ENCODE peak calls at places on chromosomes 7 and 10, in seven cellular contexts. One of them, this sample, is unnamed.

GRCh38 chr7:16504019-16504418 is 22.6 kb upstream of the LRRC72 start:
- DNase-seq in GM23248: peak; percentile 4
- DNase-seq in aorta: no peak
- DNase-seq in CD4-positive, CD25-positive, alpha-beta regulatory T cell: no peak
- DNase-seq in IMR-90: peak; percentile 81
- DNase-seq in CD8-positive, alpha-beta T cell: no peak
- DNase-seq in endothelial cell of umbilical vein: no peak
- DNase-seq in this sample: no peak

GRCh38 chr10:86937502-86938154 is 19.8 kb downstream of the MMRN2 start:
- DNase-seq in GM23248: no peak
- DNase-seq in endothelial cell of umbilical vein: no peak
- DNase-seq in aorta: no peak
- DNase-seq in CD8-positive, alpha-beta T cell: no peak
- DNase-seq in IMR-90: no peak
- DNase-seq in CD4-positive, CD25-positive, alpha-beta regulatory T cell: no peak
- DNase-seq in this sample: no peak

GRCh38 chr7:35758421-35758820 is 42.4 kb upstream of the SEPTIN7 start:
- DNase-seq in IMR-90: no peak
- DNase-seq in GM23248: no peak
- DNase-seq in endothelial cell of umbilical vein: no peak
- DNase-seq in aorta: no peak
- DNase-seq in CD4-positive, CD25-positive, alpha-beta regulatory T cell: peak; percentile 8
- DNase-seq in CD8-positive, alpha-beta T cell: no peak
- DNase-seq in this sample: no peak

GRCh38 chr10:97676770-97677581 is 10.1 kb downstream of the AVPI1 start:
- DNase-seq in aorta: no peak
- DNase-seq in CD4-positive, CD25-positive, alpha-beta regulatory T cell: peak; percentile 68
- DNase-seq in GM23248: peak; percentile 69
- DNase-seq in endothelial cell of umbilical vein: peak; percentile 61
- DNase-seq in CD8-positive, alpha-beta T cell: peak; percentile 55
- DNase-seq in IMR-90: peak; percentile 63
- DNase-seq in this sample: peak; percentile 52

GRCh38 chr10:88879754-88880286 is at the start of gene STAMBPL1:
- DNase-seq in endothelial cell of umbilical vein: no peak
- DNase-seq in CD4-positive, CD25-positive, alpha-beta regulatory T cell: peak; percentile 90
- DNase-seq in GM23248: no peak
- DNase-seq in aorta: peak; percentile 76
- DNase-seq in IMR-90: no peak
- DNase-seq in CD8-positive, alpha-beta T cell: peak; percentile 73
- DNase-seq in this sample: no peak

GRCh38 chr10:70960783-70961570 is 72.6 kb upstream of the PCBD1 start:
- DNase-seq in GM23248: no peak
- DNase-seq in aorta: no peak
- DNase-seq in CD4-positive, CD25-positive, alpha-beta regulatory T cell: no peak
- DNase-seq in IMR-90: no peak
- DNase-seq in CD8-positive, alpha-beta T cell: no peak
- DNase-seq in endothelial cell of umbilical vein: no peak
- DNase-seq in this sample: no peak

GRCh38 chr7:40469481-40469880 is 334.7 kb downstream of the SUGCT start:
- DNase-seq in GM23248: peak; percentile 91
- DNase-seq in endothelial cell of umbilical vein: no peak
- DNase-seq in CD4-positive, CD25-positive, alpha-beta regulatory T cell: no peak
- DNase-seq in IMR-90: peak; percentile 93
- DNase-seq in aorta: peak; percentile 53
- DNase-seq in CD8-positive, alpha-beta T cell: no peak
- DNase-seq in this sample: peak; percentile 31

GRCh38 chr10:21518629-21519321 is 6.7 kb downstream of the SKIDA1 start:
- DNase-seq in endothelial cell of umbilical vein: peak; percentile 61
- DNase-seq in aorta: no peak
- DNase-seq in GM23248: peak; percentile 62
- DNase-seq in CD4-positive, CD25-positive, alpha-beta regulatory T cell: no peak
- DNase-seq in IMR-90: peak; percentile 56
- DNase-seq in CD8-positive, alpha-beta T cell: no peak
- DNase-seq in this sample: peak; percentile 37

GRCh38 chr10:11515596-11516418 is 95.6 kb downstream of the USP6NL start:
- DNase-seq in CD8-positive, alpha-beta T cell: peak; percentile 46
- DNase-seq in GM23248: peak; percentile 80
- DNase-seq in endothelial cell of umbilical vein: peak; percentile 70
- DNase-seq in CD4-positive, CD25-positive, alpha-beta regulatory T cell: peak; percentile 72
- DNase-seq in IMR-90: peak; percentile 70
- DNase-seq in aorta: no peak
- DNase-seq in this sample: peak; percentile 56

GRCh38 chr10:23918090-23918704 is 290.7 kb upstream of the KIAA1217 start:
- DNase-seq in IMR-90: no peak
- DNase-seq in CD4-positive, CD25-positive, alpha-beta regulatory T cell: no peak
- DNase-seq in CD8-positive, alpha-beta T cell: no peak
- DNase-seq in endothelial cell of umbilical vein: no peak
- DNase-seq in GM23248: no peak
- DNase-seq in aorta: no peak
- DNase-seq in this sample: no peak

GRCh38 chr7:55087521-55087961 is 68.7 kb downstream of the EGFR start:
- DNase-seq in GM23248: no peak
- DNase-seq in endothelial cell of umbilical vein: no peak
- DNase-seq in IMR-90: no peak
- DNase-seq in aorta: no peak
- DNase-seq in CD4-positive, CD25-positive, alpha-beta regulatory T cell: no peak
- DNase-seq in CD8-positive, alpha-beta T cell: no peak
- DNase-seq in this sample: no peak

GRCh38 chr7:151518105-151518780 is 1.5 kb downstream of the RHEB start:
- DNase-seq in IMR-90: peak; percentile 48
- DNase-seq in GM23248: peak; percentile 73
- DNase-seq in aorta: peak; percentile 60
- DNase-seq in CD8-positive, alpha-beta T cell: peak; percentile 60
- DNase-seq in CD4-positive, CD25-positive, alpha-beta regulatory T cell: peak; percentile 77
- DNase-seq in endothelial cell of umbilical vein: peak; percentile 54
- DNase-seq in this sample: peak; percentile 72

GRCh38 chr10:123109466-123109865 is 26.3 kb upstream of the HMX3 start:
- DNase-seq in GM23248: no peak
- DNase-seq in CD8-positive, alpha-beta T cell: no peak
- DNase-seq in endothelial cell of umbilical vein: no peak
- DNase-seq in IMR-90: no peak
- DNase-seq in aorta: no peak
- DNase-seq in CD4-positive, CD25-positive, alpha-beta regulatory T cell: no peak
- DNase-seq in this sample: peak; percentile 48

GRCh38 chr7:41232086-41232485 is 470.8 kb downstream of the INHBA start:
- DNase-seq in aorta: no peak
- DNase-seq in endothelial cell of umbilical vein: no peak
- DNase-seq in GM23248: peak; percentile 74
- DNase-seq in CD8-positive, alpha-beta T cell: no peak
- DNase-seq in IMR-90: peak; percentile 33
- DNase-seq in CD4-positive, CD25-positive, alpha-beta regulatory T cell: no peak
- DNase-seq in this sample: peak; percentile 63

GRCh38 chr10:130215076-130215917 is 79.1 kb downstream of the GLRX3 start:
- DNase-seq in aorta: no peak
- DNase-seq in GM23248: no peak
- DNase-seq in CD8-positive, alpha-beta T cell: no peak
- DNase-seq in endothelial cell of umbilical vein: no peak
- DNase-seq in IMR-90: no peak
- DNase-seq in CD4-positive, CD25-positive, alpha-beta regulatory T cell: no peak
- DNase-seq in this sample: no peak

GRCh38 chr7:83077328-83077727 is 85.4 kb downstream of the PCLO start:
- DNase-seq in aorta: no peak
- DNase-seq in IMR-90: no peak
- DNase-seq in CD4-positive, CD25-positive, alpha-beta regulatory T cell: no peak
- DNase-seq in GM23248: no peak
- DNase-seq in endothelial cell of umbilical vein: no peak
- DNase-seq in CD8-positive, alpha-beta T cell: no peak
- DNase-seq in this sample: peak; percentile 45

GRCh38 chr7:3075441-3075840 is 31.8 kb upstream of the CARD11 start:
- DNase-seq in CD8-positive, alpha-beta T cell: no peak
- DNase-seq in endothelial cell of umbilical vein: no peak
- DNase-seq in CD4-positive, CD25-positive, alpha-beta regulatory T cell: no peak
- DNase-seq in GM23248: no peak
- DNase-seq in IMR-90: no peak
- DNase-seq in aorta: no peak
- DNase-seq in this sample: no peak

GRCh38 chr10:70358446-70358845 is 24.0 kb downstream of the LRRC20 start:
- DNase-seq in aorta: peak; percentile 23
- DNase-seq in CD8-positive, alpha-beta T cell: no peak
- DNase-seq in GM23248: no peak
- DNase-seq in IMR-90: no peak
- DNase-seq in CD4-positive, CD25-positive, alpha-beta regulatory T cell: no peak
- DNase-seq in endothelial cell of umbilical vein: no peak
- DNase-seq in this sample: no peak

GRCh38 chr7:117863618-117864017 is 9.6 kb downstream of the CTTNBP2 start:
- DNase-seq in IMR-90: peak; percentile 36
- DNase-seq in endothelial cell of umbilical vein: no peak
- DNase-seq in GM23248: no peak
- DNase-seq in CD8-positive, alpha-beta T cell: no peak
- DNase-seq in aorta: no peak
- DNase-seq in CD4-positive, CD25-positive, alpha-beta regulatory T cell: no peak
- DNase-seq in this sample: no peak

GRCh38 chr7:51198654-51199053 is 118.0 kb downstream of the COBL start:
- DNase-seq in GM23248: no peak
- DNase-seq in CD8-positive, alpha-beta T cell: no peak
- DNase-seq in IMR-90: no peak
- DNase-seq in aorta: no peak
- DNase-seq in CD4-positive, CD25-positive, alpha-beta regulatory T cell: no peak
- DNase-seq in endothelial cell of umbilical vein: no peak
- DNase-seq in this sample: no peak

GRCh38 chr10:46270086-46270811 is 16.5 kb upstream of the ANTXRL start:
- DNase-seq in aorta: no peak
- DNase-seq in CD4-positive, CD25-positive, alpha-beta regulatory T cell: peak; percentile 25
- DNase-seq in CD8-positive, alpha-beta T cell: no peak
- DNase-seq in IMR-90: no peak
- DNase-seq in GM23248: no peak
- DNase-seq in endothelial cell of umbilical vein: no peak
- DNase-seq in this sample: peak; percentile 12

GRCh38 chr10:26555719-26556368 is 117.7 kb downstream of the APBB1IP start:
- DNase-seq in endothelial cell of umbilical vein: no peak
- DNase-seq in GM23248: peak; percentile 96
- DNase-seq in IMR-90: no peak
- DNase-seq in CD8-positive, alpha-beta T cell: no peak
- DNase-seq in aorta: peak; percentile 68
- DNase-seq in CD4-positive, CD25-positive, alpha-beta regulatory T cell: no peak
- DNase-seq in this sample: peak; percentile 14

GRCh38 chr10:116521424-116522305 is 24.1 kb upstream of the PNLIP start:
- DNase-seq in aorta: no peak
- DNase-seq in IMR-90: peak; percentile 52
- DNase-seq in endothelial cell of umbilical vein: peak; percentile 32
- DNase-seq in CD8-positive, alpha-beta T cell: no peak
- DNase-seq in GM23248: peak; percentile 58
- DNase-seq in CD4-positive, CD25-positive, alpha-beta regulatory T cell: peak; percentile 43
- DNase-seq in this sample: peak; percentile 30

GRCh38 chr7:112226701-112227276 is 20.3 kb downstream of the ZNF277 start:
- DNase-seq in CD4-positive, CD25-positive, alpha-beta regulatory T cell: no peak
- DNase-seq in CD8-positive, alpha-beta T cell: no peak
- DNase-seq in endothelial cell of umbilical vein: peak; percentile 86
- DNase-seq in IMR-90: no peak
- DNase-seq in aorta: no peak
- DNase-seq in GM23248: no peak
- DNase-seq in this sample: peak; percentile 77
- H3K27ac ChIP-seq in CD4-positive, CD25-positive, alpha-beta regulatory T cell: no peak overlapping the region
- H3K27ac ChIP-seq in CD8-positive, alpha-beta T cell: no peak overlapping the region
- H3K27ac ChIP-seq in endothelial cell of umbilical vein: no peak overlapping the region
- H3K27ac ChIP-seq in IMR-90: no peak overlapping the region
- H3K27ac ChIP-seq in aorta: no peak overlapping the region
- H3K27ac ChIP-seq in GM23248: no peak overlapping the region
- H3K27ac ChIP-seq in this sample: no peak overlapping the region

GRCh38 chr7:158206341-158206740 is 381.3 kb downstream of the PTPRN2 start:
- DNase-seq in CD8-positive, alpha-beta T cell: no peak
- DNase-seq in CD4-positive, CD25-positive, alpha-beta regulatory T cell: no peak
- DNase-seq in aorta: no peak
- DNase-seq in IMR-90: no peak
- DNase-seq in endothelial cell of umbilical vein: no peak
- DNase-seq in GM23248: no peak
- DNase-seq in this sample: no peak

GRCh38 chr7:158204453-158204852 is 383.2 kb downstream of the PTPRN2 start:
- DNase-seq in endothelial cell of umbilical vein: no peak
- DNase-seq in CD8-positive, alpha-beta T cell: no peak
- DNase-seq in CD4-positive, CD25-positive, alpha-beta regulatory T cell: no peak
- DNase-seq in aorta: no peak
- DNase-seq in IMR-90: no peak
- DNase-seq in GM23248: no peak
- DNase-seq in this sample: no peak

GRCh38 chr7:158209435-158209834 is 378.2 kb downstream of the PTPRN2 start:
- DNase-seq in endothelial cell of umbilical vein: no peak
- DNase-seq in GM23248: no peak
- DNase-seq in IMR-90: no peak
- DNase-seq in aorta: no peak
- DNase-seq in CD8-positive, alpha-beta T cell: no peak
- DNase-seq in CD4-positive, CD25-positive, alpha-beta regulatory T cell: no peak
- DNase-seq in this sample: no peak
- H3K9me3 ChIP-seq in endothelial cell of umbilical vein: no peaks in the 10 kb centered on the region
- H3K9me3 ChIP-seq in GM23248: no peaks in the 10 kb centered on the region
- H3K9me3 ChIP-seq in IMR-90: peaks cover 13% of the 10 kb centered on the region
- H3K9me3 ChIP-seq in aorta: peaks cover 6% of the 10 kb centered on the region
- H3K9me3 ChIP-seq in CD8-positive, alpha-beta T cell: no peaks in the 10 kb centered on the region
- H3K9me3 ChIP-seq in CD4-positive, CD25-positive, alpha-beta regulatory T cell: no peaks in the 10 kb centered on the region
- H3K9me3 ChIP-seq in this sample: peaks cover 5% of the 10 kb centered on the region

DNA sequence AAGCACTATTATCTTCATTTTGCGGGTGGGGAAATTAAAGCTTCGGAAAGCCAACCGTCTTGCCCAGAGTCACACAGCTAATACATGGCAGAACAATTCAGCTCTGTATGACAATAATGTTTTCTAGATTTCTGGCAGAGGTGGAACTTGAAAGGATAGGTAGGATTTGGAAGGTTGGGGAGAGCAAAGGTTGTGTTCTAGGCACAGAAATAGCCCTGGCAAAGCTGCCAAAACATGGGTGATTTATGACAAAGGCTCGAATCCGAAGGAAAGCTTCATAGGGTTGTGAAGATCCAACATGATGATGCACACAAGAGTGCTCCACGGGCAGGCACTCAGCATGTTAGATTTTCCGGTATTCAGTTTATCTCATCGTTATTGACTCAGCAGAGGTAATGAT is 19.2 kb downstream of the PDCD11 start:
- DNase-seq in endothelial cell of umbilical vein: no peak
- DNase-seq in aorta: no peak
- DNase-seq in CD4-positive, CD25-positive, alpha-beta regulatory T cell: no peak
- DNase-seq in IMR-90: no peak
- DNase-seq in CD8-positive, alpha-beta T cell: no peak
- DNase-seq in GM23248: no peak
- DNase-seq in this sample: no peak
- H3K27ac ChIP-seq in endothelial cell of umbilical vein: no peak overlapping the region
- H3K27ac ChIP-seq in aorta: no peak overlapping the region
- H3K27ac ChIP-seq in CD4-positive, CD25-positive, alpha-beta regulatory T cell: no peak overlapping the region
- H3K27ac ChIP-seq in IMR-90: no peak overlapping the region
- H3K27ac ChIP-seq in CD8-positive, alpha-beta T cell: no peak overlapping the region
- H3K27ac ChIP-seq in GM23248: no peak overlapping the region
- H3K27ac ChIP-seq in this sample: no peak overlapping the region

GRCh38 chr7:158284121-158284520 is 303.5 kb downstream of the PTPRN2 start:
- DNase-seq in CD4-positive, CD25-positive, alpha-beta regulatory T cell: no peak
- DNase-seq in IMR-90: no peak
- DNase-seq in GM23248: no peak
- DNase-seq in aorta: no peak
- DNase-seq in CD8-positive, alpha-beta T cell: no peak
- DNase-seq in endothelial cell of umbilical vein: no peak
- DNase-seq in this sample: no peak

GRCh38 chr7:158284617-158285382 is 302.8 kb downstream of the PTPRN2 start:
- DNase-seq in GM23248: no peak
- DNase-seq in CD8-positive, alpha-beta T cell: no peak
- DNase-seq in IMR-90: no peak
- DNase-seq in endothelial cell of umbilical vein: no peak
- DNase-seq in aorta: no peak
- DNase-seq in CD4-positive, CD25-positive, alpha-beta regulatory T cell: no peak
- DNase-seq in this sample: no peak

GRCh38 chr7:158283016-158283974 is 304.3 kb downstream of the PTPRN2 start:
- DNase-seq in aorta: no peak
- DNase-seq in endothelial cell of umbilical vein: no peak
- DNase-seq in CD8-positive, alpha-beta T cell: no peak
- DNase-seq in IMR-90: no peak
- DNase-seq in GM23248: no peak
- DNase-seq in CD4-positive, CD25-positive, alpha-beta regulatory T cell: no peak
- DNase-seq in this sample: no peak

GRCh38 chr7:158285383-158285770 is 302.2 kb downstream of the PTPRN2 start:
- DNase-seq in CD8-positive, alpha-beta T cell: no peak
- DNase-seq in GM23248: no peak
- DNase-seq in IMR-90: no peak
- DNase-seq in aorta: no peak
- DNase-seq in CD4-positive, CD25-positive, alpha-beta regulatory T cell: no peak
- DNase-seq in endothelial cell of umbilical vein: no peak
- DNase-seq in this sample: no peak

GRCh38 chr7:158286210-158286609 is 301.4 kb downstream of the PTPRN2 start:
- DNase-seq in aorta: no peak
- DNase-seq in GM23248: no peak
- DNase-seq in CD8-positive, alpha-beta T cell: no peak
- DNase-seq in CD4-positive, CD25-positive, alpha-beta regulatory T cell: no peak
- DNase-seq in IMR-90: no peak
- DNase-seq in endothelial cell of umbilical vein: no peak
- DNase-seq in this sample: no peak
- H3K9me3 ChIP-seq in aorta: peaks cover 12% of the 10 kb centered on the region
- H3K9me3 ChIP-seq in GM23248: peaks cover 5% of the 10 kb centered on the region
- H3K9me3 ChIP-seq in CD8-positive, alpha-beta T cell: peaks cover 9% of the 10 kb centered on the region
- H3K9me3 ChIP-seq in CD4-positive, CD25-positive, alpha-beta regulatory T cell: peaks cover 12% of the 10 kb centered on the region
- H3K9me3 ChIP-seq in IMR-90: peaks cover 49% of the 10 kb centered on the region
- H3K9me3 ChIP-seq in endothelial cell of umbilical vein: peaks cover 6% of the 10 kb centered on the region
- H3K9me3 ChIP-seq in this sample: peaks cover 38% of the 10 kb centered on the region